ENCODE peak calls at places on chromosomes 1 and 21, in nine cellular contexts. F is IMR-90, C is heart left ventricle, S is left ventricle myocardium inferior, O is aorta, D is SJSA1, Y is right atrium auricular region, M is small intestine, U is OCI-LY7. R is an unnamed sample. For H3K4me1, the result is how much of the 10 kb centered on the place peaks cover.

GRCh38 chr1:61818992-61819391 is 76.7 kb downstream of the PATJ start:
- DNase-seq in F (no peak), C (no peak), S (no peak), O (no peak), D (no peak), Y (no peak), M (no peak), U (no peak), R (no peak)

GRCh38 chr1:161749509-161750407 is at the start of gene DUSP12:
- DNase-seq in F (peak), C (peak), S (peak), O (peak), D (peak), Y (peak), M (peak), U (peak), R (peak)

GRCh38 chr21:38171723-38172344 is 85.0 kb upstream of the KCNJ15 start:
- DNase-seq in F (peak), C (no peak), S (no peak), O (no peak), D (peak), Y (no peak), M (no peak), U (no peak), R (no peak)

GRCh38 chr1:2230781-2231666 is 2.9 kb downstream of the SKI start:
- DNase-seq in F (no peak), C (peak), S (no peak), O (peak), D (peak), Y (no peak), M (peak), U (no peak), R (peak)

GRCh38 chr1:43796111-43796581 is 88.8 kb downstream of the ST3GAL3 start:
- DNase-seq in F (peak), C (no peak), S (no peak), O (no peak), D (peak), Y (no peak), M (no peak), U (no peak), R (no peak)

GRCh38 chr1:169550294-169550693 is 36.0 kb downstream of the F5 start:
- DNase-seq in F (peak), C (no peak), S (no peak), O (no peak), D (peak), Y (no peak), M (peak), U (peak), R (peak)

GRCh38 chr1:115714572-115715141 is 53.9 kb downstream of the CASQ2 start:
- DNase-seq in F (no peak), C (no peak), S (no peak), O (no peak), D (no peak), Y (no peak), M (peak), U (no peak), R (no peak)

GRCh38 chr1:67020765-67021164 is 33.2 kb downstream of the SLC35D1 start:
- DNase-seq in F (no peak), C (no peak), S (no peak), O (no peak), D (no peak), Y (no peak), M (no peak), U (no peak), R (no peak)

GRCh38 chr1:155504207-155504606 is 58.4 kb downstream of the ASH1L start:
- DNase-seq in F (peak), C (no peak), S (no peak), O (no peak), D (peak), Y (no peak), M (peak), U (peak), R (peak)

GRCh38 chr1:119324198-119324597 is 44.4 kb upstream of the HAO2 start:
- DNase-seq in F (no peak), C (no peak), S (no peak), O (no peak), D (no peak), Y (no peak), M (no peak), U (no peak), R (no peak)

GRCh38 chr1:109763646-109764415 is at the start of gene EPS8L3:
- DNase-seq in F (no peak), C (peak), S (peak), O (peak), D (no peak), Y (no peak), M (peak), U (no peak), R (no peak)

GRCh38 chr1:220880726-220881506 is 1.7 kb downstream of the HLX start:
- DNase-seq in F (peak), C (peak), S (peak), O (peak), D (no peak), Y (peak), M (peak), U (no peak), R (no peak)

GRCh38 chr1:64312431-64312830 is 109.0 kb downstream of the UBE2U start:
- DNase-seq in F (no peak), C (no peak), S (no peak), O (no peak), D (no peak), Y (no peak), M (no peak), U (no peak), R (no peak)

GRCh38 chr1:28594661-28595411 is 2.8 kb downstream of the RAB42 start:
- DNase-seq in F (no peak), C (no peak), S (no peak), O (peak), D (no peak), Y (no peak), M (no peak), U (no peak), R (no peak)

GRCh38 chr1:94017155-94017829 is 103.7 kb downstream of the ABCA4 start:
- DNase-seq in F (no peak), C (no peak), S (no peak), O (no peak), D (no peak), Y (no peak), M (no peak), U (no peak), R (peak)

GRCh38 chr1:36572906-36573305 is 90.2 kb upstream of the CSF3R start:
- DNase-seq in F (no peak), C (no peak), S (no peak), O (peak), D (no peak), Y (no peak), M (no peak), U (no peak), R (no peak)

GRCh38 chr1:115419571-115419970 is 81.5 kb upstream of the NGF start:
- DNase-seq in F (no peak), C (no peak), S (no peak), O (no peak), D (no peak), Y (no peak), M (no peak), U (no peak), R (no peak)

GRCh38 chr1:230292739-230293720 is 133.1 kb downstream of the PGBD5 start:
- DNase-seq in F (no peak), C (no peak), S (no peak), O (peak), D (no peak), Y (no peak), M (no peak), U (no peak), R (no peak)

DNA sequence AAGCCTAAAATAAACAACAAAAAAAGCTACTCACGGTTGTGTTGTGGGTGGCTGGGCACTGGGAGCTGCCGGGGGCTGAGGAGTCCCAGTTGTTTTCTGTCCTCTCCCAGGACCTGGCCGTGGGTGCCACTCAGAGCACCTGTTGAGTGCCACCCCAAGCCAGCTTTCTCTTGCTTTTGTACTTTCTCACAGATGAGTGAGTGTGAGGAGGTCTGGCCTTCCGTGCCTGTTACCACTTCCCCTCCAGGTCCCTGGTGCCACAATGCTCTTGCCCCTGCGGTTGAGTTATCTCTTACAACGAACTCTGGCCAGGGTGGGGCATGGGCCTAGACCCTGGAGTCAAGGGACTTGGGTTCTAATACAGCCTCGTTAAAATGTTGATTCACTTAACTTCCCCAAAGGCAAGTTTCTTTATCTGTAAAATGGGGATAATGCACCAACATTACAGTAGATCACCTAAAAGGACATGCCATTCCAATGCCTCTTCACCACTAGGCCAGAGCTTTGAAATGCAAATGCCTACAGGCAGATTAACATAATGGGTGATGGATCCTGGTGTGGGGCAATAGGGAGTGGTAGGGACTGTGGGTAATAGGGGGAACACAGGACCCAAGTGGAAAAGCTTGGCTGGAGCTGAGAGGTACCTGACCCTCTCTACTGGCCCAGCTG is at the start of gene CNR2:
- DNase-seq in F (no peak), C (no peak), S (no peak), O (no peak), D (no peak), Y (no peak), M (no peak), U (peak), R (no peak)
- H3K4me1 ChIP-seq in F (under half), C (under half), S (under half), O (under half), D (under half), Y (under half), M (under half), U (half or more), R (under half)

GRCh38 chr1:21956720-21957552 is 19.8 kb upstream of the HSPG2 start:
- DNase-seq in F (peak), C (peak), S (peak), O (peak), D (no peak), Y (peak), M (peak), U (peak), R (peak)
- H3K27ac ChIP-seq in F (no peak), C (peak), S (peak), O (no peak), D (no peak), Y (peak), M (peak), U (no peak), R (peak)

DNA sequence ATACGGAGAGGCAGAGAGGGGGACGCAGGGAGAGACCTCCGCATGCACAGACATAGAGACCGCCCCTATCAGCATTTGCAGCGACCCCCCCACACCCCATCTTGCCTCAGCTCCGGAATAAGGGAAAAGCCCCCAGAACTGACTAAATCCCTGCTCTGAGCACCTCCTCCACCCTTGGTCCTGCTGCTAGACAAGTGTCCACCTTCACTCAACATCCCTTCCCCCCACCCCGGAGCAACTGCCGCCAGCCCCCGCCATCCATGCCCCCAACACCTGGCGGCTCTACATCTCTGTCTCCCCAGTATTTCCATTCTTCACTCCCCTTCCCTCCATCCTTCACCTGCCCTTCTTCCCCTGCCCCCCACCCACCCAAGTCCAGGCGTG is 725 bp downstream of the SV2A start:
- DNase-seq in F (no peak), C (no peak), S (no peak), O (no peak), D (no peak), Y (no peak), M (no peak), U (no peak), R (no peak)
- H3K4me3 ChIP-seq in F (peak), C (peak), S (peak), O (peak), D (peak), Y (peak), M (no peak), U (peak), R (peak)

GRCh38 chr1:8162168-8162567 is 136.1 kb upstream of the ERRFI1 start:
- DNase-seq in F (no peak), C (no peak), S (no peak), O (no peak), D (no peak), Y (no peak), M (peak), U (no peak), R (no peak)

GRCh38 chr1:8159470-8160024 is 133.4 kb upstream of the ERRFI1 start:
- DNase-seq in F (no peak), C (no peak), S (no peak), O (peak), D (no peak), Y (no peak), M (no peak), U (no peak), R (no peak)

GRCh38 chr1:8157765-8158164 is 131.7 kb upstream of the ERRFI1 start:
- DNase-seq in F (no peak), C (no peak), S (no peak), O (no peak), D (no peak), Y (no peak), M (no peak), U (no peak), R (no peak)

GRCh38 chr1:8161546-8162110 is 135.5 kb upstream of the ERRFI1 start:
- DNase-seq in F (no peak), C (no peak), S (no peak), O (peak), D (no peak), Y (no peak), M (no peak), U (no peak), R (no peak)

GRCh38 chr1:8158995-8159394 is 132.9 kb upstream of the ERRFI1 start:
- DNase-seq in F (no peak), C (no peak), S (no peak), O (no peak), D (no peak), Y (no peak), M (no peak), U (no peak), R (no peak)
- H3K4me1 ChIP-seq in F (under half), C (under half), S (under half), O (under half), D (under half), Y (under half), M (under half), U (under half), R (under half)

DNA sequence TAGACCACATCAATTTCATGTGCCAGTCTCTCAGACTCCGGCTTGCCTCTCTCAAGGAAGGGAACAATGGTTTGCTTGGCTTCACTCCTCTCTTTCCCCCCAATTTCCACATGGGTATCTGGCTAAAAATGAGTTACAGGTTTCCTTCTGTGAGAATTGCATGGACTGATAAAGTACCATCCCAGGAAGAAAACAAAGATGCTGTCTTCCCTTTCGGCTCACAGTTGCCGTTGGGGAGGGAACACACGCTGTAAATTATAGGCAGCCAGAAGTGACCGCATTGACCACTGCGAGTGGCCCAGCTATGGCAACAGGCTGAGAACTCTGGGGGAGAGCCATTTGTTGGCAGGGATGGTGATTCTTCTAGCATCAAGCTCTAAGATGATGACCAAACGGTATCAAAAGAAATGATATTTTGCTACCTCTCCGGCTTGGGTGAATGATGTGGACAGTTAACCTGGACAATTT is 2.8 kb downstream of the RUNX1 start:
- DNase-seq in F (no peak), C (no peak), S (no peak), O (no peak), D (no peak), Y (no peak), M (no peak), U (no peak), R (no peak)
- H3K27ac ChIP-seq in F (peak), C (peak), S (no peak), O (no peak), D (peak), Y (no peak), M (no peak), U (peak), R (peak)

DNA sequence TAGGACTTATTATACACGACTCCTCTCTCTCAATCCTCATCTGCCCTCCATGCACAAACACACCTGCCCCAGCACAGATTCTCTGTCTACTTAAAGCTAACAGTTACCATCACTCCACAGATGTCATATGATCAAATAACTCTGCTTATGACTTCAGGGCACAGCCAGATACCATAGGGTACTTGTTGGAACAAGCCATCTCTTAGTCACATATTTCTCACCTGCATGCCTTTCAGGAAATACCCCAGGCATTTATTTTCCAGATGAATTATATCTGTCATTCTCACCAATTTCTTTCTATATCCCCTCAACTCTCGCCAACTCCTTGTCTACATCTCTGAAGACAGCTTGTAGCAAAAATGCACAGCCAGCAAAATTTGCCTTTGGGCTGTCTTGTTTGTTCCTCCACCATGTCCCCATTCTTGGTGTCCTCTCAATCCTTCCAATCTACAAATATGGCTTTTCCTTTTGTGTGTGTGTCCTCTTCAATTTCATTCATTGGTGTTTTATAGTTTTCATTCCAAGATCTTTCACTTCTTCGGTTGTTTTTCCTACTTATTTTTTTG is 353.9 kb upstream of the CAMK1G start:
- DNase-seq in F (no peak), C (no peak), S (no peak), O (no peak), D (no peak), Y (no peak), M (no peak), U (no peak), R (no peak)
- H3K4me3 ChIP-seq in F (no peak), C (no peak), S (no peak), O (no peak), D (no peak), Y (no peak), M (no peak), U (no peak), R (no peak)

GRCh38 chr1:239906394-239906793 is 185.3 kb upstream of the FMN2 start:
- DNase-seq in F (no peak), C (no peak), S (no peak), O (no peak), D (no peak), Y (no peak), M (no peak), U (no peak), R (no peak)
- H3K4me1 ChIP-seq in F (under half), C (under half), S (under half), O (under half), D (under half), Y (under half), M (under half), U (under half), R (under half)

DNA sequence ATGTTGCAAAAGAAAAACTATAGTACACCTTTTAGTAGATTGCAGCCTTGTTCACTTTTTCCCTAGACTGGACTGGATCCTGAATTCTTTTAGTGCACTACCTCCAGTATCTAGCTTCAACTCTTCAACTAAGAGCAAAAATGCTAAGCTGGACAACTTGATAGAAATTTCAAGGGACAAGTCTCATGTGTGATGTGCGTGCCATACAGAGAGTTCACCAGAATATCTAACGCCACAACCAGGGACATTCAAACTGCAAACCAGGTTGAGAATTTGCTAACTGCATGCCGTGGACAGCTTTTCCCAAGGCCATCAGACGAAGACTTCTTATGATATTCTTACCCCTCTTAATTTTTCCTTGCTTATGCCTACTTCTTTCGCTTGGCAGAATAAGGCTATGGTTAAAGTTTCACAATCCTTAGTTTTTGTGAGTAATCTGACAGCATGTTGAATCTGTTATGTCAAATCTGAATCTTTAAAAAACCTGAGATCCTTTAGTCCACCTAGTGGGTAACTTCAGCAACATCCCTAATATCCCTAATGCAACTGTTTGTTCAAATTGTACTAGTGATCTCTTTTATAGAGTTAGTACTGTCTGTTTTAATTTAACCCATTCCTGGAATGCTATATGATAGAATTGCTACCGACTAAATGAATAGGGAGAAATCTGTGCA is 66.4 kb downstream of the DDAH1 start:
- DNase-seq in F (peak), C (no peak), S (no peak), O (no peak), D (peak), Y (no peak), M (no peak), U (no peak), R (no peak)
- H3K27ac ChIP-seq in F (peak), C (no peak), S (no peak), O (no peak), D (no peak), Y (peak), M (no peak), U (no peak), R (no peak)

DNA sequence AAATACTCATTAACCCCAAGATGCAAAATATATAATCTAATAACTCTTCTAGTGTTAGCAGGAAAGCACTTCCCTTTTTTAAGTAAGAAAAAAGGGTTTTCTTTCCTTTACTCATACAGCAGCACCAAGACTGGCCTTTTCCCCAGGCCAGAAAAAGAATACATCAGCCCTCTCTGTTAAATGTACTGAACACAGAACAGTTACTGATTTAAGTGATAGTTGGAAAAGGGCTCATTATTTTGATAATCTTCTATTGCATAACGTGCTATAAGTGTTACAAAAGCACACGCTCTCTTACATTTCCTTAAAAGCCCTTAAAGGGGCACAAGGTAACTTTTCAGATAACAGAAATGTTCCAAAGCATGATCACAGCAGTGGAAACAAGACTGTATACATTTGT is 142.9 kb downstream of the TIAM1 start:
- DNase-seq in F (no peak), C (no peak), S (no peak), O (no peak), D (no peak), Y (peak), M (no peak), U (no peak), R (no peak)
- H3K4me3 ChIP-seq in F (no peak), C (no peak), S (no peak), O (no peak), D (no peak), Y (no peak), M (no peak), U (no peak), R (no peak)

R was measured in CD4-positive, alpha-beta memory T cell.